ENCODE peak calls at places on chromosomes 5 and 9, in six cellular contexts. A, C, W, I, H and Y are unnamed samples.

GRCh38 chr9:134054891-134055811 is 12.7 kb downstream of the BRD3 start:
- DNase-seq in A (peak; percentile 25), C (no peak), W (peak; percentile 6), I (peak; percentile 59), H (no peak), Y (no peak)

GRCh38 chr5:126234563-126235195 is 188.5 kb upstream of the GRAMD2B start:
- DNase-seq in A (no peak), C (no peak), W (peak; percentile 19), I (no peak), H (peak; percentile 22), Y (peak; percentile 57)

GRCh38 chr9:94586814-94587213 is 6.8 kb downstream of the FBP2 start:
- DNase-seq in A (no peak), C (no peak), W (no peak), I (no peak), H (no peak), Y (peak; percentile 59)

GRCh38 chr9:137534256-137535119 is 15.7 kb downstream of the PNPLA7 start:
- DNase-seq in A (peak; percentile 21), C (no peak), W (no peak), I (no peak), H (peak; percentile 71), Y (peak; percentile 49)

GRCh38 chr5:57779383-57780223 is 297.0 kb upstream of the ACTBL2 start:
- DNase-seq in A (no peak), C (peak; percentile 18), W (no peak), I (no peak), H (peak; percentile 90), Y (peak; percentile 66)

GRCh38 chr5:10624679-10625078 is 60.8 kb downstream of the ANKRD33B start:
- DNase-seq in A (no peak), C (no peak), W (no peak), I (no peak), H (no peak), Y (no peak)

GRCh38 chr5:14956423-14957046 is 85.0 kb upstream of the ANKH start:
- DNase-seq in A (no peak), C (no peak), W (no peak), I (no peak), H (no peak), Y (no peak)

GRCh38 chr5:122236270-122236669 is 75.8 kb upstream of the SNCAIP start:
- DNase-seq in A (no peak), C (no peak), W (no peak), I (no peak), H (no peak), Y (peak; percentile 73)

GRCh38 chr9:17004500-17004899 is 130.3 kb upstream of the CNTLN start:
- DNase-seq in A (no peak), C (no peak), W (no peak), I (no peak), H (no peak), Y (no peak)

GRCh38 chr5:180669661-180670060 is 20.3 kb upstream of the FLT4 start:
- DNase-seq in A (no peak), C (no peak), W (no peak), I (no peak), H (no peak), Y (no peak)

GRCh38 chr5:168047043-168047668 is 244.3 kb upstream of the WWC1 start:
- DNase-seq in A (peak; percentile 60), C (no peak), W (peak; percentile 63), I (no peak), H (no peak), Y (peak; percentile 57)

GRCh38 chr5:96609369-96609768 is 52.8 kb upstream of the CAST start:
- DNase-seq in A (no peak), C (no peak), W (no peak), I (no peak), H (no peak), Y (peak; percentile 16)

GRCh38 chr5:12162863-12163262 is 258.6 kb upstream of the CTNND2 start:
- DNase-seq in A (no peak), C (no peak), W (no peak), I (no peak), H (no peak), Y (no peak)

GRCh38 chr5:172773481-172774469 is 2.8 kb upstream of the DUSP1 start:
- DNase-seq in A (no peak), C (peak; percentile 51), W (no peak), I (no peak), H (no peak), Y (peak; percentile 40)

GRCh38 chr5:110865400-110866094 is 126.7 kb downstream of the SLC25A46 start:
- DNase-seq in A (no peak), C (no peak), W (no peak), I (no peak), H (peak; percentile 7), Y (peak; percentile 68)

GRCh38 chr5:175694371-175695160 is 36.7 kb downstream of the HRH2 start:
- DNase-seq in A (no peak), C (no peak), W (no peak), I (peak; percentile 54), H (no peak), Y (no peak)

GRCh38 chr9:125784286-125785049 is 37.3 kb downstream of the PBX3 start:
- DNase-seq in A (no peak), C (no peak), W (no peak), I (no peak), H (no peak), Y (peak; percentile 10)

GRCh38 chr5:151474799-151475198 is 27.4 kb downstream of the SLC36A1 start:
- DNase-seq in A (no peak), C (no peak), W (no peak), I (no peak), H (no peak), Y (no peak)

GRCh38 chr5:138979684-138980275 is 104.6 kb upstream of the LRRTM2 start:
- DNase-seq in A (no peak), C (no peak), W (no peak), I (no peak), H (no peak), Y (no peak)

GRCh38 chr9:7164440-7165349 is 406.9 kb downstream of the KDM4C start:
- DNase-seq in A (no peak), C (no peak), W (peak; percentile 24), I (no peak), H (no peak), Y (no peak)
- H3K4me3 ChIP-seq in A (no peak overlapping the region), C (no peak overlapping the region), W (no peak overlapping the region), I (no peak overlapping the region), H (no peak overlapping the region), Y (no peak overlapping the region)

DNA sequence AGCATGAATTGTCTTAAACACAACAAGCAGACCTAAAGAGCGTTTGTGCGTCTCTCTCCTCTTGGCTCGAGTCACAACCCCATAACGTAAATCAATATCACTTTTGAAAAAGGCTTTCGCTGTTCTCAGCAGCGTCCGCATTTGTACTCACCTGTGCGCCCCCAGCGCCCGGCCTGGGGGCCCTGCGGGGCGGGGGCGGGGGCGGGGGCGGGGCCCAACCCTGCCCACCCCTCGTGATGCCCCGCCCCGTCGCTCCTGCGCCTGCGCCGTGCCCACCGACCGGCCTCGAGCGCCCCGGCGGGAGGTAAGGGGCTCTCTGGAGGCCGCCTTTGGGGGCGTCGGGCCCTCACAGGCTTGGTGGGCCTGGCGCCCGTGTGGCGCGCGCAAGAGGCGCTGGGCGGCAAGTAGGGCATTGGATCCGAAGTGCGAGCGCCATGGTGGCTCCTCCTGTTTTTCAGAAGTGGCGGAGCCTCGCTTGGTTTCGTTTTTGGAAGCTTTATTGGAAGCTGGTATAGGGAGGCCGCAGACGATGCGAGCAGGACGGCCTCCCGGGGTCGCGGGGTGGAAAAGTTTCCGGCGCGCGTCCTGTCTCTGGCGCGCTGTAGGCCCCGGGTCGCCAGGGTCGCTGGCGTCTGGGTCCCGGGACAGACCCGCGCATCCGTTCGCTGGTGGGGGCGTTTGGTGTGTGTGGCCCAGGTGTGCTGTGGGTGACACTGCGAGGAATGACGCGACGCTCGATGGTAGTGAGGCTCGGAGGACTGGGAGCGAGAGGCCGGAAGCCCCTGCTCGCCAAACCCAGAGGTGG is at the start of gene STX17:
- DNase-seq in A (peak; percentile 80), C (peak; percentile 81), W (peak; percentile 83), I (peak; percentile 67), H (peak; percentile 77), Y (peak; percentile 58)
- TF ChIP-seq CTCF in A (peak; percentile 7), C (no peak), W (no peak), I (no peak), H (no peak), Y (peak; percentile 8)

GRCh38 chr5:55392669-55393068 is 84.9 kb downstream of the MTREX start:
- DNase-seq in A (no peak), C (no peak), W (no peak), I (no peak), H (no peak), Y (no peak)

GRCh38 chr5:55393501-55394175 is 85.8 kb downstream of the MTREX start:
- DNase-seq in A (no peak), C (no peak), W (no peak), I (no peak), H (peak; percentile 73), Y (no peak)

GRCh38 chr5:55387865-55388264 is 80.1 kb downstream of the MTREX start:
- DNase-seq in A (no peak), C (no peak), W (no peak), I (no peak), H (no peak), Y (peak; percentile 43)

GRCh38 chr5:55391707-55392106 is 83.9 kb downstream of the MTREX start:
- DNase-seq in A (no peak), C (no peak), W (no peak), I (no peak), H (no peak), Y (no peak)
- H3K36me3 ChIP-seq in A (peaks cover 57% of the 10 kb centered on the region), C (no peaks in the 10 kb centered on the region), W (no peaks in the 10 kb centered on the region), I (peaks cover 72% of the 10 kb centered on the region), H (peaks cover 2% of the 10 kb centered on the region), Y (peaks cover 6% of the 10 kb centered on the region)

GRCh38 chr9:121288874-121289553 is 21.1 kb downstream of the GSN start:
- DNase-seq in A (peak; percentile 82), C (peak; percentile 89), W (peak; percentile 65), I (no peak), H (peak; percentile 72), Y (peak; percentile 78)
- H3K4me3 ChIP-seq in A (no peak overlapping the region), C (no peak overlapping the region), W (no peak overlapping the region), I (no peak overlapping the region), H (no peak overlapping the region), Y (no peak overlapping the region)

DNA sequence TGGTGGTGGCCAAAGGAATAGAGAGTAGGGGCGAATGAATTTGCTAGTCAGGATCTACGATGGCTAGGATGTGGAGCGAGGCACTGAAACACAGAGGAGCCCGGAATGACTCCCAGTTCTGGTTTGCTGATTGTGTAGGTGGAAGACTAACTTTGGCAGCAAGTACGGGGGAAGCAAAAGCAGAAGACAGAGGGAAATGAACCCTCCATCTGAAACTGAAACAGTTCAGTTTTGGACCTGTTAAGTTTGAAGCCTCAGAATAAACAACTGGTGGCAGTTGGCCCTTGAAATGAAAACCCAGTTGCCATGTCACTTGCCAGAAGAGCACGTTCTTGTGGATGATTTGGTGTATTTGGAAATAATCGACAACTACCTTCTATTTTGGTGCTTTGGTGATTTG is 15.4 kb upstream of the SMIM15 start:
- DNase-seq in A (no peak), C (no peak), W (no peak), I (no peak), H (no peak), Y (no peak)
- TF ChIP-seq CTCF in A (no peak), C (no peak), W (no peak), I (no peak), H (no peak), Y (no peak)